ENCODE peak calls at places on chromosomes 12 and 14, in nine cellular contexts. One of them, this sample, is unnamed. For H3K36me3, the result is how much of the 10 kb centered on the place peaks cover.

GRCh38 chr12:29711381-29711780 is 72.4 kb downstream of the TMTC1 start:
- DNase-seq in HCT116: no peak
- DNase-seq in neuronal stem cell: no peak
- DNase-seq in GM12878: no peak
- DNase-seq in MM.1S: no peak
- DNase-seq in IMR-90: no peak
- DNase-seq in Karpas-422: peak
- DNase-seq in fibroblast of lung: peak
- DNase-seq in mesendoderm: no peak
- DNase-seq in this sample: no peak

GRCh38 chr14:34364201-34364600 is 97.8 kb downstream of the SPTSSA start:
- DNase-seq in HCT116: no peak
- DNase-seq in neuronal stem cell: no peak
- DNase-seq in GM12878: no peak
- DNase-seq in MM.1S: no peak
- DNase-seq in IMR-90: no peak
- DNase-seq in Karpas-422: no peak
- DNase-seq in fibroblast of lung: no peak
- DNase-seq in mesendoderm: no peak
- DNase-seq in this sample: no peak

GRCh38 chr12:23262670-23263069 is 637.7 kb downstream of the ETNK1 start:
- DNase-seq in HCT116: no peak
- DNase-seq in neuronal stem cell: no peak
- DNase-seq in GM12878: no peak
- DNase-seq in MM.1S: no peak
- DNase-seq in IMR-90: no peak
- DNase-seq in Karpas-422: no peak
- DNase-seq in fibroblast of lung: no peak
- DNase-seq in mesendoderm: no peak
- DNase-seq in this sample: peak

GRCh38 chr12:105352940-105353635 is 22.6 kb downstream of the C12orf75 start:
- DNase-seq in HCT116: no peak
- DNase-seq in neuronal stem cell: no peak
- DNase-seq in GM12878: no peak
- DNase-seq in MM.1S: no peak
- DNase-seq in IMR-90: no peak
- DNase-seq in Karpas-422: no peak
- DNase-seq in fibroblast of lung: no peak
- DNase-seq in mesendoderm: peak
- DNase-seq in this sample: no peak

GRCh38 chr12:27013606-27014084 is 539 bp downstream of the TM7SF3 start:
- DNase-seq in HCT116: no peak
- DNase-seq in neuronal stem cell: no peak
- DNase-seq in GM12878: no peak
- DNase-seq in MM.1S: peak
- DNase-seq in IMR-90: peak
- DNase-seq in Karpas-422: peak
- DNase-seq in fibroblast of lung: peak
- DNase-seq in mesendoderm: no peak
- DNase-seq in this sample: no peak

GRCh38 chr12:24822121-24822899 is 126.6 kb downstream of the BCAT1 start:
- DNase-seq in HCT116: no peak
- DNase-seq in neuronal stem cell: no peak
- DNase-seq in GM12878: peak
- DNase-seq in MM.1S: no peak
- DNase-seq in IMR-90: peak
- DNase-seq in Karpas-422: no peak
- DNase-seq in fibroblast of lung: peak
- DNase-seq in mesendoderm: no peak
- DNase-seq in this sample: no peak

GRCh38 chr14:103501921-103502669 is 20.5 kb downstream of the CKB start:
- DNase-seq in HCT116: no peak
- DNase-seq in neuronal stem cell: no peak
- DNase-seq in GM12878: no peak
- DNase-seq in MM.1S: no peak
- DNase-seq in IMR-90: no peak
- DNase-seq in Karpas-422: no peak
- DNase-seq in fibroblast of lung: no peak
- DNase-seq in mesendoderm: no peak
- DNase-seq in this sample: no peak

GRCh38 chr12:114168061-114168460 is 201.9 kb upstream of the RBM19 start:
- DNase-seq in HCT116: no peak
- DNase-seq in neuronal stem cell: no peak
- DNase-seq in GM12878: no peak
- DNase-seq in MM.1S: no peak
- DNase-seq in IMR-90: peak
- DNase-seq in Karpas-422: no peak
- DNase-seq in fibroblast of lung: peak
- DNase-seq in mesendoderm: no peak
- DNase-seq in this sample: no peak

GRCh38 chr14:100443643-100444042 is 120.5 kb downstream of the SLC25A47 start:
- DNase-seq in HCT116: no peak
- DNase-seq in neuronal stem cell: no peak
- DNase-seq in GM12878: no peak
- DNase-seq in MM.1S: no peak
- DNase-seq in IMR-90: peak
- DNase-seq in Karpas-422: no peak
- DNase-seq in fibroblast of lung: peak
- DNase-seq in mesendoderm: no peak
- DNase-seq in this sample: peak

GRCh38 chr12:26833692-26834168 is 736 bp upstream of the ITPR2 start:
- DNase-seq in HCT116: no peak
- DNase-seq in neuronal stem cell: peak
- DNase-seq in GM12878: no peak
- DNase-seq in MM.1S: peak
- DNase-seq in IMR-90: peak
- DNase-seq in Karpas-422: peak
- DNase-seq in fibroblast of lung: peak
- DNase-seq in mesendoderm: peak
- DNase-seq in this sample: peak

GRCh38 chr12:56716458-56716857 is 8.6 kb downstream of the NACA start:
- DNase-seq in HCT116: no peak
- DNase-seq in neuronal stem cell: no peak
- DNase-seq in GM12878: no peak
- DNase-seq in MM.1S: no peak
- DNase-seq in IMR-90: no peak
- DNase-seq in Karpas-422: no peak
- DNase-seq in fibroblast of lung: no peak
- DNase-seq in mesendoderm: no peak
- DNase-seq in this sample: no peak

GRCh38 chr12:93577222-93577621 is 4.7 kb downstream of the SOCS2 start:
- DNase-seq in HCT116: no peak
- DNase-seq in neuronal stem cell: no peak
- DNase-seq in GM12878: no peak
- DNase-seq in MM.1S: no peak
- DNase-seq in IMR-90: no peak
- DNase-seq in Karpas-422: no peak
- DNase-seq in fibroblast of lung: no peak
- DNase-seq in mesendoderm: no peak
- DNase-seq in this sample: peak

GRCh38 chr12:51103977-51104376 is 20.6 kb upstream of the CSRNP2 start:
- DNase-seq in HCT116: no peak
- DNase-seq in neuronal stem cell: no peak
- DNase-seq in GM12878: no peak
- DNase-seq in MM.1S: no peak
- DNase-seq in IMR-90: no peak
- DNase-seq in Karpas-422: no peak
- DNase-seq in fibroblast of lung: no peak
- DNase-seq in mesendoderm: no peak
- DNase-seq in this sample: no peak

GRCh38 chr12:6237830-6238229 is 37.6 kb downstream of the CD9 start:
- DNase-seq in HCT116: no peak
- DNase-seq in neuronal stem cell: no peak
- DNase-seq in GM12878: no peak
- DNase-seq in MM.1S: no peak
- DNase-seq in IMR-90: no peak
- DNase-seq in Karpas-422: no peak
- DNase-seq in fibroblast of lung: no peak
- DNase-seq in mesendoderm: no peak
- DNase-seq in this sample: no peak

GRCh38 chr12:6235906-6236640 is 35.9 kb downstream of the CD9 start:
- DNase-seq in HCT116: no peak
- DNase-seq in neuronal stem cell: no peak
- DNase-seq in GM12878: no peak
- DNase-seq in MM.1S: no peak
- DNase-seq in IMR-90: no peak
- DNase-seq in Karpas-422: no peak
- DNase-seq in fibroblast of lung: no peak
- DNase-seq in mesendoderm: no peak
- DNase-seq in this sample: no peak

GRCh38 chr12:6238875-6239274 is 38.7 kb downstream of the CD9 start:
- DNase-seq in HCT116: no peak
- DNase-seq in neuronal stem cell: no peak
- DNase-seq in GM12878: no peak
- DNase-seq in MM.1S: no peak
- DNase-seq in IMR-90: no peak
- DNase-seq in Karpas-422: no peak
- DNase-seq in fibroblast of lung: no peak
- DNase-seq in mesendoderm: no peak
- DNase-seq in this sample: no peak

GRCh38 chr12:6236641-6236940 is 36.4 kb downstream of the CD9 start:
- DNase-seq in HCT116: no peak
- DNase-seq in neuronal stem cell: no peak
- DNase-seq in GM12878: no peak
- DNase-seq in MM.1S: no peak
- DNase-seq in IMR-90: no peak
- DNase-seq in Karpas-422: no peak
- DNase-seq in fibroblast of lung: no peak
- DNase-seq in mesendoderm: no peak
- DNase-seq in this sample: no peak

DNA sequence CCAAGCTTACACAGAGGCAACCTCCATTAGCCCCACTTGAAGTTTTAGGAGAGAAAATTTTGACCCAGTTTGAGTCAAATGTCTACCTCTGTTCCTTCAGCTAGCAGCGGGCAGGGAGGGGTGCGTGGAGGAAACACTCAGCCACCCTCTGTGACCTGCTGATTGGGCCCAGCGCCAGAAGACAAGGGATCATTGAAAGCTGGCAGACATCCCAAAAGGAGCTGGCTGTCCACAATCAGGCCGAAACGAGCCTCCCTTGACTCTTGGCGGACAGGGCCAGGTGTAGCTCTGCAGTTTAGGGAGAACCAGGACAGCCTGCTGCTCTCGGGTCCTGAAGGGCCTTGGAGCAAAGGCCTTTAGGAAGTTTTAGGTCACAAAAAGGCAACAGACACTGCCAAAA is 41.3 kb downstream of the CD9 start:
- DNase-seq in HCT116: no peak
- DNase-seq in neuronal stem cell: no peak
- DNase-seq in GM12878: no peak
- DNase-seq in MM.1S: no peak
- DNase-seq in IMR-90: no peak
- DNase-seq in Karpas-422: no peak
- DNase-seq in fibroblast of lung: no peak
- DNase-seq in mesendoderm: no peak
- DNase-seq in this sample: no peak
- H3K4me2 ChIP-seq in HCT116: no peak
- H3K4me2 ChIP-seq in neuronal stem cell: no peak
- H3K4me2 ChIP-seq in GM12878: no peak
- H3K4me2 ChIP-seq in MM.1S: no peak
- H3K4me2 ChIP-seq in IMR-90: no peak
- H3K4me2 ChIP-seq in Karpas-422: no peak
- H3K4me2 ChIP-seq in fibroblast of lung: no peak
- H3K4me2 ChIP-seq in mesendoderm: no peak
- H3K4me2 ChIP-seq in this sample: no peak

GRCh38 chr14:74661726-74662450 is 49.9 kb upstream of the LTBP2 start:
- DNase-seq in HCT116: no peak
- DNase-seq in neuronal stem cell: no peak
- DNase-seq in GM12878: no peak
- DNase-seq in MM.1S: no peak
- DNase-seq in IMR-90: no peak
- DNase-seq in Karpas-422: no peak
- DNase-seq in fibroblast of lung: no peak
- DNase-seq in mesendoderm: no peak
- DNase-seq in this sample: no peak
- H3K36me3 ChIP-seq in HCT116: under half
- H3K36me3 ChIP-seq in neuronal stem cell: half or more
- H3K36me3 ChIP-seq in GM12878: under half
- H3K36me3 ChIP-seq in MM.1S: under half
- H3K36me3 ChIP-seq in IMR-90: under half
- H3K36me3 ChIP-seq in Karpas-422: under half
- H3K36me3 ChIP-seq in fibroblast of lung: under half
- H3K36me3 ChIP-seq in mesendoderm: under half
- H3K36me3 ChIP-seq in this sample: under half

DNA sequence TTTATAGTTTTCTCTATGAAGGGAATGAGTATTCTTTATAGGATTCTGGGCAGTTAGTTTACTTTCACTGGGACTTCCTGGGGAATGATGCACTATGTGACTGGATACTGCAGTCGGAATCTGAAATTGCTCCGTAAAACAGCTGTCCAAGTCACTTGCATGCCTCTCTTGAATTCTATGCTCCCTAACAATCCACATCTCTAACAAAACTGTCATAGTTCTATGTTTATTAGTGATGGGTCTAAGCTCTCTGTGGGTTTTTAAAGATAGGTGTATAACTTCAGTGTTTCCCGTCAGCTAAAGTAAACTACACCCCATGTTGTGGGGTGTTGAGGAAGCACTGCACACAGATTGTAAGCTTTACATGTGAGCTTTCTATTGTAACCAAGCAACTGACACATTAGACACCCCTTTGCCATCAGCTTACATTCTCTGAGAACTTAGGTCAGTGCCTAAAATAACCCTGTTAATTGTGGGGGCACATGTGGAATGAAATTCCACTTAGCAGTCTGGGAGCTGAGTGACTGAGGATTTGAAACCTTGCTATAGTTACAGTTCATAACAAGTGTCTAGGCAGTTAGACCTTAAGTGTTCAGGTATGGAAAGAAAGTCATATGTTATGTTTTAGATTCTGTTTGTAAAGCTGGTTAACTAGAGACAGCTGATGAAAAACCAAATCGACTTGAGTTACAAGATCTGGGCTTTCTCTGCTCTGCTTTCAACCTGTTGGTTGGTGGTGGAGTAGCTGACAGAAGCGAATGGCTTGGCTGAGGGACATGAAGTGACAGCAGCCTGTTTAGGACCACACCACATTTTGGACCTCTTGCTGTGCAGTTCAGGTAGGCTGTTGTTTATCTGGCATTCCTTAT is 165.7 kb downstream of the AKAP6 start:
- DNase-seq in HCT116: no peak
- DNase-seq in neuronal stem cell: no peak
- DNase-seq in GM12878: no peak
- DNase-seq in MM.1S: no peak
- DNase-seq in IMR-90: peak
- DNase-seq in Karpas-422: no peak
- DNase-seq in fibroblast of lung: no peak
- DNase-seq in mesendoderm: peak
- DNase-seq in this sample: no peak
- H3K27ac ChIP-seq in HCT116: no peak
- H3K27ac ChIP-seq in neuronal stem cell: no peak
- H3K27ac ChIP-seq in GM12878: no peak
- H3K27ac ChIP-seq in MM.1S: no peak
- H3K27ac ChIP-seq in IMR-90: peak
- H3K27ac ChIP-seq in Karpas-422: no peak
- H3K27ac ChIP-seq in fibroblast of lung: peak
- H3K27ac ChIP-seq in mesendoderm: no peak
- H3K27ac ChIP-seq in this sample: no peak

DNA sequence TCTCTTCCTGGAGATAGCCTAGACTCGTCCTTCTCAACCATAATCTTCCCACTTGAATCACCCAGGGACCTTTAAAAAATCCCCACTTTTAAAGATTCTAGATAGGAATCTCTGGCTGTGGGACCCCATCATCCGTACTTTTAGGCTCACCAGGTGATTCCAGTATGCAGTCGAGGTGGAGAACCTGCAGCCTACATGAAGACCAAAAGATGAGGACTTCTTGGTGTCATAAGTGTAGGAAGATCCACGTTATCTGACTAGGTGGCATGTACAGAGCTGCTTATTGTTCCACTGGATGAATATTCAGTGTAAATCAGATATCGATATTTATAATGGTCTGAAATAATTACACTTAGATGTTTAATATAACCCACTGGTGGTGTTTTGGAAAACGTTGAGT is 2.6 kb downstream of the PRKCH start:
- DNase-seq in HCT116: no peak
- DNase-seq in neuronal stem cell: no peak
- DNase-seq in GM12878: no peak
- DNase-seq in MM.1S: no peak
- DNase-seq in IMR-90: no peak
- DNase-seq in Karpas-422: no peak
- DNase-seq in fibroblast of lung: no peak
- DNase-seq in mesendoderm: no peak
- DNase-seq in this sample: no peak
- H3K4me2 ChIP-seq in HCT116: no peak
- H3K4me2 ChIP-seq in neuronal stem cell: no peak
- H3K4me2 ChIP-seq in GM12878: peak
- H3K4me2 ChIP-seq in MM.1S: no peak
- H3K4me2 ChIP-seq in IMR-90: no peak
- H3K4me2 ChIP-seq in Karpas-422: no peak
- H3K4me2 ChIP-seq in fibroblast of lung: no peak
- H3K4me2 ChIP-seq in mesendoderm: no peak
- H3K4me2 ChIP-seq in this sample: peak

This sample was measured in trophoblast cell.